ENCODE peak calls at places on chromosomes 6 and 20, in ten cellular contexts. A, C, R, N, F, V, J, K, Q and Y are unnamed samples.
A peak's percentile ranks its signal among the peaks of the same experiment; 100 is the strongest.

GRCh38 chr6:109977791-109978173 is 329 bp upstream of the GPR6 start:
- DNase-seq in A (no peak), C (no peak), R (no peak), N (no peak), F (no peak), V (no peak), J (no peak), K (no peak), Q (no peak), Y (no peak)

GRCh38 chr20:21513881-21514540 is at the start of gene NKX2-2:
- DNase-seq in A (no peak), C (no peak), R (peak; percentile 6), N (no peak), F (no peak), V (no peak), J (no peak), K (no peak), Q (no peak), Y (no peak)

GRCh38 chr20:11076434-11076833 is 402.6 kb upstream of the JAG1 start:
- DNase-seq in A (no peak), C (no peak), R (no peak), N (no peak), F (no peak), V (no peak), J (no peak), K (no peak), Q (no peak), Y (no peak)

GRCh38 chr6:132813173-132813856 is 1.1 kb upstream of the RPS12 start:
- DNase-seq in A (peak; percentile 69), C (peak; percentile 63), R (peak; percentile 30), N (peak; percentile 44), F (no peak), V (no peak), J (no peak), K (peak; percentile 25), Q (peak; percentile 25), Y (peak; percentile 62)

GRCh38 chr6:129980821-129981220 is 37.6 kb upstream of the L3MBTL3 start:
- DNase-seq in A (no peak), C (no peak), R (no peak), N (no peak), F (no peak), V (no peak), J (no peak), K (no peak), Q (no peak), Y (no peak)

GRCh38 chr6:119350202-119351004 is 842 bp upstream of the MAN1A1 start:
- DNase-seq in A (no peak), C (peak; percentile 53), R (peak; percentile 67), N (no peak), F (no peak), V (peak; percentile 13), J (no peak), K (peak; percentile 12), Q (no peak), Y (peak; percentile 66)

GRCh38 chr6:76694779-76695178 is 622.3 kb upstream of the IMPG1 start:
- DNase-seq in A (no peak), C (no peak), R (no peak), N (no peak), F (no peak), V (no peak), J (no peak), K (no peak), Q (no peak), Y (no peak)

GRCh38 chr6:74606488-74607135 is 599.2 kb downstream of the COL12A1 start:
- DNase-seq in A (no peak), C (no peak), R (peak; percentile 97), N (no peak), F (no peak), V (no peak), J (no peak), K (no peak), Q (no peak), Y (peak; percentile 73)

GRCh38 chr6:41092421-41093140 is 19.8 kb downstream of the NFYA start:
- DNase-seq in A (no peak), C (no peak), R (peak; percentile 26), N (no peak), F (no peak), V (no peak), J (no peak), K (no peak), Q (no peak), Y (peak; percentile 38)

GRCh38 chr20:37390891-37391525 is 45.1 kb downstream of the SRC start:
- DNase-seq in A (no peak), C (no peak), R (no peak), N (no peak), F (no peak), V (no peak), J (no peak), K (no peak), Q (no peak), Y (no peak)

GRCh38 chr6:140256213-140256612 is 881.8 kb upstream of the CITED2 start:
- DNase-seq in A (no peak), C (no peak), R (no peak), N (no peak), F (no peak), V (no peak), J (no peak), K (no peak), Q (no peak), Y (peak; percentile 51)

GRCh38 chr20:63830821-63831593 is at the start of gene ZBTB46:
- DNase-seq in A (no peak), C (peak; percentile 33), R (peak; percentile 24), N (no peak), F (no peak), V (peak; percentile 35), J (no peak), K (no peak), Q (peak; percentile 76), Y (peak; percentile 84)

GRCh38 chr20:41339957-41340326 is 679 bp upstream of the LPIN3 start:
- DNase-seq in A (peak; percentile 93), C (peak; percentile 89), R (peak; percentile 53), N (peak; percentile 78), F (peak; percentile 54), V (peak; percentile 14), J (peak; percentile 77), K (peak; percentile 79), Q (peak; percentile 86), Y (peak; percentile 84)

GRCh38 chr6:15691250-15691869 is 28.5 kb upstream of the DTNBP1 start:
- DNase-seq in A (peak; percentile 91), C (peak; percentile 75), R (peak; percentile 88), N (peak; percentile 81), F (peak; percentile 21), V (peak; percentile 79), J (peak; percentile 53), K (peak; percentile 59), Q (peak; percentile 82), Y (peak; percentile 92)

GRCh38 chr6:35754452-35755321 is 17.9 kb downstream of the ARMC12 start:
- DNase-seq in A (no peak), C (no peak), R (peak; percentile 13), N (no peak), F (no peak), V (no peak), J (no peak), K (no peak), Q (no peak), Y (no peak)

GRCh38 chr6:156840136-156840535 is 63.0 kb downstream of the ARID1B start:
- DNase-seq in A (no peak), C (no peak), R (no peak), N (no peak), F (no peak), V (no peak), J (no peak), K (no peak), Q (no peak), Y (no peak)